ENCODE peak calls at places on chromosomes 16 and 17, in six cellular contexts. One of them, this sample, is unnamed. For H3K4me1, the result is how much of the 10 kb centered on the place peaks cover.

GRCh38 chr16:4744758-4745569 is 10.6 kb downstream of the DNAAF8 start:
- ATAC-seq in HepG2: peak
- ATAC-seq in K562: peak
- ATAC-seq in upper lobe of left lung: no peak
- ATAC-seq in Panc1: peak
- ATAC-seq in HCT116: peak
- ATAC-seq in this sample: peak

GRCh38 chr17:4204676-4205075 is 59.1 kb downstream of the ANKFY1 start:
- ATAC-seq in HepG2: no peak
- ATAC-seq in K562: no peak
- ATAC-seq in upper lobe of left lung: peak
- ATAC-seq in Panc1: no peak
- ATAC-seq in HCT116: no peak
- ATAC-seq in this sample: peak

GRCh38 chr16:14151256-14152030 is 80.3 kb downstream of the MRTFB start:
- ATAC-seq in HepG2: no peak
- ATAC-seq in K562: no peak
- ATAC-seq in upper lobe of left lung: no peak
- ATAC-seq in Panc1: no peak
- ATAC-seq in HCT116: no peak
- ATAC-seq in this sample: peak

GRCh38 chr17:20797292-20797691 is 217.8 kb downstream of the CDRT15L2 start:
- ATAC-seq in HepG2: no peak
- ATAC-seq in K562: no peak
- ATAC-seq in upper lobe of left lung: no peak
- ATAC-seq in Panc1: no peak
- ATAC-seq in HCT116: no peak
- ATAC-seq in this sample: no peak

GRCh38 chr17:18247613-18248001 is 10.9 kb downstream of the FLII start:
- ATAC-seq in HepG2: no peak
- ATAC-seq in K562: no peak
- ATAC-seq in upper lobe of left lung: no peak
- ATAC-seq in Panc1: peak
- ATAC-seq in HCT116: no peak
- ATAC-seq in this sample: peak

GRCh38 chr16:64092284-64092683 is 1029.6 kb downstream of the CDH11 start:
- ATAC-seq in HepG2: no peak
- ATAC-seq in K562: no peak
- ATAC-seq in upper lobe of left lung: no peak
- ATAC-seq in Panc1: no peak
- ATAC-seq in HCT116: no peak
- ATAC-seq in this sample: no peak

GRCh38 chr16:77744136-77744535 is 21.8 kb downstream of the NUDT7 start:
- ATAC-seq in HepG2: no peak
- ATAC-seq in K562: no peak
- ATAC-seq in upper lobe of left lung: no peak
- ATAC-seq in Panc1: no peak
- ATAC-seq in HCT116: no peak
- ATAC-seq in this sample: no peak

GRCh38 chr16:2835638-2836493 is 5.8 kb downstream of the ZG16B start:
- ATAC-seq in HepG2: peak
- ATAC-seq in K562: no peak
- ATAC-seq in upper lobe of left lung: peak
- ATAC-seq in Panc1: peak
- ATAC-seq in HCT116: peak
- ATAC-seq in this sample: peak

GRCh38 chr16:85906349-85906748 is 7.4 kb downstream of the IRF8 start:
- ATAC-seq in HepG2: no peak
- ATAC-seq in K562: no peak
- ATAC-seq in upper lobe of left lung: no peak
- ATAC-seq in Panc1: no peak
- ATAC-seq in HCT116: no peak
- ATAC-seq in this sample: no peak

GRCh38 chr17:53148058-53148457 is 674.7 kb upstream of the KIF2B start:
- ATAC-seq in HepG2: no peak
- ATAC-seq in K562: no peak
- ATAC-seq in upper lobe of left lung: no peak
- ATAC-seq in Panc1: no peak
- ATAC-seq in HCT116: no peak
- ATAC-seq in this sample: no peak

GRCh38 chr16:11020792-11021440 is 76.6 kb downstream of the CLEC16A start:
- ATAC-seq in HepG2: no peak
- ATAC-seq in K562: peak
- ATAC-seq in upper lobe of left lung: peak
- ATAC-seq in Panc1: no peak
- ATAC-seq in HCT116: no peak
- ATAC-seq in this sample: peak

DNA sequence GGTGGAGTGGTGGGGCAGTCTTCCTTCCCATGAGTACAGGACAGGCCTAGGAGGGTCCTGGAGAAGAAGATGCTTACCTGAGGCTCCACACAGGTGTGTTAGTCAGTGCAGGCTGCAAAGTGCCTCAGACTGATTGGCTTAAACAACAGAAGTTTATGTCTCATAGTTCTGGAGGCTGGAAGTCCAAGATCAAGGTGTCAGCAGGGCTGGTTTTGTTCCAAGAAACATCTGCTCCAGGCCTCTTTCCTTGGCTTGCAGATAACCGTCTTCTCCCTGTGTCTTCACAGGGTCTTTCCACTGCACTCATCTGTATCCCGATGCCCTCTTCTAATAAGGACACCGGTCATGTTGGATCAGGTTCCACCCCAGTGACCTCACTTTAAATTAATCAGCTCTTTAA is 153.0 kb downstream of the NTN1 start:
- ATAC-seq in HepG2: no peak
- ATAC-seq in K562: no peak
- ATAC-seq in upper lobe of left lung: no peak
- ATAC-seq in Panc1: no peak
- ATAC-seq in HCT116: no peak
- ATAC-seq in this sample: no peak
- TF ChIP-seq CTCF in HepG2: no peak
- TF ChIP-seq CTCF in K562: no peak
- TF ChIP-seq CTCF in upper lobe of left lung: no peak
- TF ChIP-seq CTCF in Panc1: no peak
- TF ChIP-seq CTCF in HCT116: no peak
- TF ChIP-seq CTCF in this sample: no peak

DNA sequence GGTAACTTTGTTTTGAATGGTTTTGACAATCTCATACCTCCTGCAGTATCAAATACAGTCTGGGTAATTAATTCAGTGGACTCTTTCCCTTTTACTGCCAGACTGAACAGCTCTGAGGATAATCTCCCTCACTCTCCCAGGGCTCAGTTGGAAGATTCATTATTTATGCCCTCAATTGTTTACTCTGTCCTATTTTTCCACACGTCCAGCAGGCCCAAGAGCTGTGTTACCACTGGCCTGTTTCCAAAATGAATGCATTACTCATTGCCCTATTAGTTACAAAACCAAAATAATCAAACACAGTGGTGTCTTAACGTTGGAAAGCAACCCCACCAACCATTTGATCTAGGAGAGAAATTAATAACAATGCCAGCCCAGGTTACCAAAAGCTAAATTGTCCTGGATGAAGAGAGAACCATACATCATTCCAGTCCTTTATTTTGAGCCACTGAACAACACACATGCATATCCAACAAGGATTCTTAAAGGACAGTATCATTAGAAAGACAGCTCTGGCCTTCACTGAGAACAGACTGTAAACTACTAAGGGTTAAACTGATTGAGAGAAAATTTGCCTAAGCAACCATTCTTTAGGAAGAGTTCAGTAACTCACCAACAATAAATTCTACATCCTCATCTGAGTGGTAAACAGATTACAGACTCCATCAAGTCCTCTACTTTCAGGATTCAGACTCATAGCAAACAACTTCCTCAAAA is 34.5 kb downstream of the FAM222B start:
- ATAC-seq in HepG2: no peak
- ATAC-seq in K562: no peak
- ATAC-seq in upper lobe of left lung: peak
- ATAC-seq in Panc1: peak
- ATAC-seq in HCT116: peak
- ATAC-seq in this sample: peak
- TF ChIP-seq POLR2AphosphoS5 in HepG2: no peak
- TF ChIP-seq POLR2AphosphoS5 in K562: no peak
- TF ChIP-seq POLR2AphosphoS5 in upper lobe of left lung: no peak
- TF ChIP-seq POLR2AphosphoS5 in Panc1: peak
- TF ChIP-seq POLR2AphosphoS5 in HCT116: no peak
- TF ChIP-seq POLR2AphosphoS5 in this sample: peak

GRCh38 chr17:207775-208174 is 26.3 kb upstream of the DOC2B start:
- ATAC-seq in HepG2: no peak
- ATAC-seq in K562: no peak
- ATAC-seq in upper lobe of left lung: no peak
- ATAC-seq in Panc1: no peak
- ATAC-seq in HCT116: no peak
- ATAC-seq in this sample: no peak

GRCh38 chr17:206941-207560 is 25.6 kb upstream of the DOC2B start:
- ATAC-seq in HepG2: no peak
- ATAC-seq in K562: no peak
- ATAC-seq in upper lobe of left lung: no peak
- ATAC-seq in Panc1: no peak
- ATAC-seq in HCT116: no peak
- ATAC-seq in this sample: no peak

GRCh38 chr17:213286-214105 is 32.0 kb upstream of the DOC2B start:
- ATAC-seq in HepG2: no peak
- ATAC-seq in K562: no peak
- ATAC-seq in upper lobe of left lung: no peak
- ATAC-seq in Panc1: no peak
- ATAC-seq in HCT116: no peak
- ATAC-seq in this sample: no peak

GRCh38 chr17:208429-208828 is 27.0 kb upstream of the DOC2B start:
- ATAC-seq in HepG2: no peak
- ATAC-seq in K562: no peak
- ATAC-seq in upper lobe of left lung: no peak
- ATAC-seq in Panc1: no peak
- ATAC-seq in HCT116: no peak
- ATAC-seq in this sample: no peak

DNA sequence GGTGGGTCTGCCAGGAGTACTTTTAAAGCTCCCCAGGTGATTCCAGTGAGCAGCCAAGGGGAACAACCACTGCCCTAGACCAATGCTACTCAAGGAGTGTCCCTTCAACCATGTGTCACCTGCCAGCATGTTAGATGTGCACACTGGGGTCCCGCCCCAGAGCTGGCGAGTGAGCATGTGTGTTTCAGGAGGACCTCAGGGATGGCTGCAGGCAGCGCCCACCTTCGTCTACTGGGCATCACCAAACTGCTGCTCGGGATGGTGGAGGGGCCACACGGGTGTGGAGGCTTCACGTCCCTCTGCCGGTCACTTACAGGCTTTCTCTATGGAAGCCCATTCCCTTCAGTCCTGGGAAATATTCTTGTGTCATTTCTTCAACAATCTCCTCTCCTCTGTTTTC is 29.0 kb upstream of the DOC2B start:
- ATAC-seq in HepG2: no peak
- ATAC-seq in K562: no peak
- ATAC-seq in upper lobe of left lung: no peak
- ATAC-seq in Panc1: no peak
- ATAC-seq in HCT116: no peak
- ATAC-seq in this sample: no peak
- H3K4me1 ChIP-seq in HepG2: under half
- H3K4me1 ChIP-seq in K562: under half
- H3K4me1 ChIP-seq in upper lobe of left lung: under half
- H3K4me1 ChIP-seq in Panc1: under half
- H3K4me1 ChIP-seq in HCT116: under half
- H3K4me1 ChIP-seq in this sample: under half

GRCh38 chr17:42422412-42422957 is 571 bp downstream of the CAVIN1 start:
- ATAC-seq in HepG2: peak
- ATAC-seq in K562: peak
- ATAC-seq in upper lobe of left lung: peak
- ATAC-seq in Panc1: peak
- ATAC-seq in HCT116: peak
- ATAC-seq in this sample: peak
- TF ChIP-seq CTCF in HepG2: no peak
- TF ChIP-seq CTCF in K562: no peak
- TF ChIP-seq CTCF in upper lobe of left lung: no peak
- TF ChIP-seq CTCF in Panc1: no peak
- TF ChIP-seq CTCF in HCT116: no peak
- TF ChIP-seq CTCF in this sample: no peak

GRCh38 chr16:15704545-15704987 is 54.5 kb downstream of the NDE1 start:
- ATAC-seq in HepG2: peak
- ATAC-seq in K562: peak
- ATAC-seq in upper lobe of left lung: peak
- ATAC-seq in Panc1: peak
- ATAC-seq in HCT116: peak
- ATAC-seq in this sample: peak
- TF ChIP-seq POLR2AphosphoS5 in HepG2: no peak
- TF ChIP-seq POLR2AphosphoS5 in K562: peak
- TF ChIP-seq POLR2AphosphoS5 in upper lobe of left lung: no peak
- TF ChIP-seq POLR2AphosphoS5 in Panc1: no peak
- TF ChIP-seq POLR2AphosphoS5 in HCT116: peak
- TF ChIP-seq POLR2AphosphoS5 in this sample: peak

GRCh38 chr16:28187595-28188004 is 24.2 kb downstream of the XPO6 start:
- ATAC-seq in HepG2: no peak
- ATAC-seq in K562: no peak
- ATAC-seq in upper lobe of left lung: peak
- ATAC-seq in Panc1: no peak
- ATAC-seq in HCT116: no peak
- ATAC-seq in this sample: no peak
- H3K4me1 ChIP-seq in HepG2: under half
- H3K4me1 ChIP-seq in K562: under half
- H3K4me1 ChIP-seq in upper lobe of left lung: under half
- H3K4me1 ChIP-seq in Panc1: under half
- H3K4me1 ChIP-seq in HCT116: under half
- H3K4me1 ChIP-seq in this sample: half or more

This sample was measured in gastroesophageal sphincter.